ENCODE peak calls at places on chromosome 17, in nine cellular contexts. X is ureter; Z is AG04450; H is kidney glomerular epithelial cell; M is stimulated activated effector memory CD8-positive, alpha-beta T cell treated with anti-CD3 and anti-CD28 coated beads, Interleukin-12 subunit alpha, Interleukin-12 subunit beta, amount 100 ng/mL, for 72 hours; W is activated CD4-positive, alpha-beta T cell treated with anti-CD3 and anti-CD28 coated beads, Interleukin-2, amount 50 U/mL, for 1 hour; U is stimulated activated CD8-positive, alpha-beta memory T cell treated with anti-CD3 and anti-CD28 coated beads, Interleukin-4, amount 100 ng/mL, for 24 hours; A is HS-27A; Q is NCI-H1092 treated with DMSO at 0.1 percent for 48 hours. S is an unnamed sample.

GRCh38 chr17:78032166-78032565 is 73.7 kb downstream of the TNRC6C start:
- DNase-seq in Q (no peak), Z (no peak), A (no peak), X (no peak), M (no peak), W (no peak), U (no peak), H (no peak), S (no peak)

GRCh38 chr17:68706351-68706750 is 105.2 kb upstream of the FAM20A start:
- DNase-seq in Q (no peak), X (no peak), U (no peak), H (no peak), Z (no peak), W (no peak), A (no peak), M (no peak), S (no peak)

GRCh38 chr17:49388692-49389513 is 25.8 kb downstream of the PHB1 start:
- DNase-seq in M (no peak), Q (no peak), X (no peak), W (no peak), U (no peak), A (no peak), Z (no peak), H (no peak), S (no peak)

GRCh38 chr17:73343168-73343634 is 31.4 kb upstream of the CDC42EP4 start:
- DNase-seq in H (peak; percentile 46), M (no peak), U (no peak), Z (peak; percentile 72), X (peak; percentile 64), W (no peak), A (no peak), Q (peak; percentile 83), S (peak; percentile 68)

GRCh38 chr17:2082003-2082862 is 27.3 kb downstream of the HIC1 start:
- DNase-seq in W (no peak), H (no peak), Q (no peak), U (no peak), X (no peak), A (no peak), M (no peak), Z (no peak), S (no peak)

GRCh38 chr17:42623732-42624596 is 14.5 kb downstream of the TUBG1 start:
- DNase-seq in Q (peak; percentile 11), U (no peak), Z (no peak), M (no peak), W (no peak), X (no peak), A (no peak), H (no peak), S (peak; percentile 64)

GRCh38 chr17:76670020-76670707 is 26.6 kb upstream of the ST6GALNAC1 start:
- DNase-seq in H (peak; percentile 19), M (no peak), W (no peak), X (no peak), Q (no peak), Z (no peak), A (no peak), U (no peak), S (peak; percentile 67)

GRCh38 chr17:3995067-3995466 is 30.8 kb upstream of the ATP2A3 start:
- DNase-seq in Z (no peak), M (no peak), U (no peak), H (no peak), X (no peak), W (no peak), A (no peak), Q (no peak), S (no peak)

GRCh38 chr17:82703036-82703745 is 4.7 kb upstream of the RAB40B start:
- DNase-seq in M (no peak), Q (no peak), H (no peak), W (no peak), U (no peak), Z (no peak), X (no peak), A (no peak), S (no peak)

GRCh38 chr17:5832886-5833285 is 237.3 kb upstream of the WSCD1 start:
- DNase-seq in U (no peak), X (no peak), M (no peak), Z (peak; percentile 39), Q (no peak), W (no peak), A (no peak), H (peak; percentile 81), S (no peak)

GRCh38 chr17:50218771-50219315 is 17.4 kb upstream of the COL1A1 start:
- DNase-seq in M (no peak), Q (no peak), H (peak; percentile 90), X (no peak), U (no peak), W (no peak), A (peak; percentile 96), Z (peak; percentile 89), S (no peak)

GRCh38 chr17:41625602-41626001 is 1.2 kb upstream of the KRT17 start:
- DNase-seq in Z (no peak), A (no peak), H (no peak), W (no peak), X (peak; percentile 89), U (no peak), Q (no peak), M (no peak), S (no peak)

GRCh38 chr17:17745476-17746455 is 64.5 kb downstream of the RAI1 start:
- DNase-seq in U (no peak), Q (peak; percentile 38), H (no peak), M (no peak), X (no peak), Z (no peak), W (no peak), A (no peak), S (no peak)

GRCh38 chr17:68148936-68149335 is 98.9 kb upstream of the AMZ2 start:
- DNase-seq in M (no peak), X (no peak), W (no peak), Z (no peak), A (no peak), H (no peak), Q (no peak), U (no peak), S (no peak)

GRCh38 chr17:59372138-59372751 is 40.8 kb downstream of the YPEL2 start:
- DNase-seq in X (peak; percentile 66), M (no peak), H (peak; percentile 31), A (no peak), Z (no peak), W (no peak), U (no peak), Q (no peak), S (peak; percentile 60)

GRCh38 chr17:80104956-80105375 is 3.6 kb downstream of the GAA start:
- DNase-seq in X (no peak), W (no peak), Z (no peak), M (no peak), A (no peak), H (no peak), Q (no peak), U (no peak), S (no peak)

GRCh38 chr17:78993241-78993956 is 13.7 kb upstream of the LGALS3BP start:
- DNase-seq in Z (no peak), A (no peak), Q (no peak), M (peak; percentile 75), H (no peak), U (peak; percentile 37), W (peak; percentile 58), X (no peak), S (no peak)

GRCh38 chr17:40436631-40437030 is 6.6 kb upstream of the IGFBP4 start:
- DNase-seq in U (no peak), H (no peak), W (no peak), Z (no peak), A (no peak), X (no peak), M (no peak), Q (no peak), S (no peak)

GRCh38 chr17:7466644-7467341 is 12.6 kb downstream of the ZBTB4 start:
- DNase-seq in Z (no peak), U (no peak), W (no peak), Q (no peak), A (no peak), M (no peak), X (peak; percentile 68), H (peak; percentile 28), S (no peak)